ENCODE peak calls at places on chromosome 13, in nine cellular contexts. T is pancreas; E is foreskin keratinocyte; P is effector memory CD4-positive, alpha-beta T cell; I is suprapubic skin; U is left lung; R is heart left ventricle; B is small intestine; J is substantia nigra. V is an unnamed sample.

GRCh38 chr13:110024646-110024980 is 238.2 kb upstream of the IRS2 start:
- DNase-seq in T (no peak), E (no peak), P (no peak), I (no peak), U (no peak), R (no peak), B (no peak), J (no peak), V (no peak)

GRCh38 chr13:33353210-33353609 is 67.7 kb upstream of the STARD13 start:
- DNase-seq in T (no peak), E (no peak), P (no peak), I (peak), U (peak), R (peak), B (no peak), J (no peak), V (peak)

GRCh38 chr13:102310691-102311432 is 91.0 kb downstream of the FGF14 start:
- DNase-seq in T (no peak), E (no peak), P (no peak), I (no peak), U (no peak), R (peak), B (no peak), J (no peak), V (no peak)

GRCh38 chr13:106416645-106417044 is 118.8 kb downstream of the EFNB2 start:
- DNase-seq in T (no peak), E (no peak), P (no peak), I (no peak), U (no peak), R (no peak), B (peak), J (no peak), V (no peak)

GRCh38 chr13:23755040-23755439 is 134.2 kb downstream of the MIPEP start:
- DNase-seq in T (no peak), E (no peak), P (no peak), I (no peak), U (no peak), R (no peak), B (no peak), J (no peak), V (no peak)

GRCh38 chr13:83048419-83048818 is 833.9 kb downstream of the SLITRK1 start:
- DNase-seq in T (no peak), E (no peak), P (no peak), I (no peak), U (no peak), R (no peak), B (no peak), J (no peak), V (no peak)

GRCh38 chr13:59746291-59746962 is 417.3 kb downstream of the DIAPH3 start:
- DNase-seq in T (no peak), E (peak), P (no peak), I (no peak), U (no peak), R (no peak), B (no peak), J (no peak), V (no peak)

GRCh38 chr13:106182404-106182803 is 353.1 kb downstream of the EFNB2 start:
- DNase-seq in T (no peak), E (peak), P (no peak), I (no peak), U (no peak), R (no peak), B (no peak), J (no peak), V (no peak)

DNA sequence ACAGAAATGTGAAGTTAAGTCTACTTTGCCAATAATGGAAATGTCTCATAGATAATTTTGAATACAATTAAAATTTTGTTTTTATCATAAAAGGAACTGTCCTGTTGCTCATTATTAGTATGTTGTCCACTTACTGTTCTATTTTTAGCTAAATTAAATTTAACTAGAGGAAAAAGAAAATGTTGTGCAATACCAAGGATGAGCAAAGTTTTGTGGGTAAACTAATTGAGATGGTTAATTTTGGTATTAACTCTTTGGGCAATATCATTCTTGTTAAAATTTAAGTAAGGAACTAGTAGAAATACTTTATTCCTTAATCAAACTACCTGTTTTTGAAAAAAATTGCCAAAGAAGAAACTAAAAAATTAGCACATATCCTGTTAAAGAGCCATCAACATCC is 43.5 kb downstream of the SOX1 start:
- DNase-seq in T (no peak), E (no peak), P (no peak), I (no peak), U (no peak), R (no peak), B (no peak), J (no peak), V (no peak)
- H3K27ac ChIP-seq in T (no peak), E (no peak), P (no peak), I (no peak), U (no peak), R (no peak), B (no peak), J (no peak), V (no peak)

DNA sequence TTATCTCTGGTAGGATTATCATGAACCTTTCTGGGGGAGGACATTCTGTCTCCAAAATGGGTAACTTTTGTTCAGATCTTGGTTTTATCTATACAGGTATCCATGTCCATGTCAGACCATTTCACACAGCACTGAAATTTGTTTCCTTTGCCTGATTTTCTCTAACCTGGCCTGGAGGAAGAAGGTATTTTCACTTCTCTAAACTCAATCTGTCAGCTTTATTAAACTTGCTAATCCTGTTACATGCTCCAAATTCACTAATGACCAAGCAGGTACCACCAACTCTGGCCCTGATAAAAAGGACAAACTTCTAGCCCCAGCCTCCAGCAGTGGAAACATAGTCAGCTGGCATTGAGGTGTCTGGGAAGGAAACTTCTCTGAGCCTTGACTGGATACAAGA is 234.4 kb downstream of the DNAJC15 start:
- DNase-seq in T (no peak), E (no peak), P (no peak), I (no peak), U (no peak), R (no peak), B (no peak), J (no peak), V (no peak)
- H3K27ac ChIP-seq in T (no peak), E (no peak), P (no peak), I (no peak), U (no peak), R (no peak), B (no peak), J (no peak), V (no peak)

GRCh38 chr13:95709101-95709500 is 32.2 kb downstream of the DNAJC3 start:
- DNase-seq in T (no peak), E (no peak), P (no peak), I (no peak), U (no peak), R (no peak), B (no peak), J (no peak), V (no peak)

GRCh38 chr13:95707442-95708389 is 30.8 kb downstream of the DNAJC3 start:
- DNase-seq in T (no peak), E (no peak), P (no peak), I (no peak), U (no peak), R (no peak), B (no peak), J (no peak), V (no peak)

GRCh38 chr13:95706356-95706755 is 29.4 kb downstream of the DNAJC3 start:
- DNase-seq in T (no peak), E (no peak), P (no peak), I (no peak), U (no peak), R (no peak), B (no peak), J (no peak), V (no peak)

GRCh38 chr13:95708390-95708774 is 31.4 kb downstream of the DNAJC3 start:
- DNase-seq in T (no peak), E (no peak), P (no peak), I (no peak), U (no peak), R (no peak), B (no peak), J (no peak), V (no peak)

GRCh38 chr13:95707035-95707434 is 30.1 kb downstream of the DNAJC3 start:
- DNase-seq in T (no peak), E (no peak), P (no peak), I (no peak), U (no peak), R (no peak), B (no peak), J (no peak), V (no peak)
- H3K27ac ChIP-seq in T (no peak), E (no peak), P (no peak), I (no peak), U (no peak), R (no peak), B (no peak), J (no peak), V (no peak)

DNA sequence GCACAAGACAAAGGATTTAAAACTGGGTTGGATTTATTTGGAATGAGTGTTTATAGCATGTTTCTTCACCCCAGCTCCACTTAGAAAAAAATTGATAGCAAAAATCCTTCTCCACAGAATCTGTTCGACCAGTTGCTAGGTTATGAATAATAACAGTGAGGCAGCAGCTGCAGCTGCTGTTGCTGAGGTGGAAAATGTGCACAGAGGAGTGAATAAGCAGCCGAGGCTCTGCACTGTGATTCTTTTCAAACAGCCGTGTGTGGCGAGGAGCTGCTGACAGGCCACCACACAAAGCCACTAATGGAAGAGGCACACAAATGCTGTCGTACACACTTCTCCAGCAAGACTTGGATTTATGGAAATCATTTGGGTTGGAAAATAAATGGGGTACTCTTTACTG is 6.4 kb upstream of the RASL11A start:
- DNase-seq in T (no peak), E (no peak), P (no peak), I (no peak), U (no peak), R (no peak), B (no peak), J (peak), V (no peak)
- H3K27ac ChIP-seq in T (no peak), E (no peak), P (no peak), I (no peak), U (no peak), R (no peak), B (no peak), J (peak), V (no peak)